ENCODE peak calls at places on chromosomes 7 and 10, in eight cellular contexts. W, T, K, A, D, Z, V and S are unnamed samples.

GRCh38 chr7:158676898-158677297 is 27.7 kb downstream of the NCAPG2 start:
- DNase-seq in W (no peak), A (no peak), D (no peak), T (no peak), K (no peak), V (no peak), Z (no peak), S (no peak)

GRCh38 chr10:29949411-29950011 is 109.9 kb downstream of the JCAD start:
- DNase-seq in D (no peak), T (no peak), A (no peak), Z (no peak), K (no peak), V (peak; percentile 38), W (no peak), S (no peak)

GRCh38 chr10:88186335-88186734 is 322.9 kb downstream of the PTEN start:
- DNase-seq in T (no peak), K (no peak), W (no peak), A (no peak), Z (no peak), D (peak; percentile 29), V (no peak), S (no peak)

GRCh38 chr10:125479059-125479458 is 203.9 kb downstream of the TEX36 start:
- DNase-seq in T (no peak), V (no peak), Z (no peak), K (no peak), A (no peak), D (no peak), W (no peak), S (no peak)

GRCh38 chr7:104823177-104823576 is 190.8 kb upstream of the KMT2E start:
- DNase-seq in D (no peak), V (no peak), W (no peak), T (no peak), K (no peak), Z (no peak), A (no peak), S (no peak)

GRCh38 chr10:128062837-128063563 is 63.2 kb downstream of the MKI67 start:
- DNase-seq in V (no peak), D (no peak), K (no peak), Z (no peak), W (no peak), A (no peak), T (no peak), S (no peak)

GRCh38 chr10:68594405-68594804 is 34.3 kb downstream of the TET1 start:
- DNase-seq in A (no peak), V (peak; percentile 15), W (no peak), Z (no peak), K (peak; percentile 16), T (no peak), D (no peak), S (no peak)

GRCh38 chr10:26437637-26438461 is at the start of gene APBB1IP:
- DNase-seq in Z (peak; percentile 94), A (peak; percentile 58), W (no peak), D (peak; percentile 74), T (peak; percentile 24), K (peak; percentile 43), V (no peak), S (no peak)

GRCh38 chr7:106979551-106980357 is 64.8 kb upstream of the PRKAR2B start:
- DNase-seq in V (no peak), K (peak; percentile 35), W (no peak), A (no peak), T (no peak), D (peak; percentile 27), Z (no peak), S (no peak)

GRCh38 chr7:55165176-55165861 is 146.5 kb downstream of the EGFR start:
- DNase-seq in T (no peak), K (no peak), W (no peak), A (no peak), V (no peak), D (no peak), Z (no peak), S (no peak)

GRCh38 chr10:131703527-131703926 is 197.3 kb upstream of the PPP2R2D start:
- DNase-seq in K (peak; percentile 15), D (no peak), Z (no peak), T (no peak), V (no peak), W (no peak), A (no peak), S (no peak)

GRCh38 chr7:99562832-99563231 is 4.4 kb downstream of the ZNF655 start:
- DNase-seq in W (peak; percentile 74), Z (no peak), K (no peak), A (no peak), D (peak; percentile 38), T (no peak), V (peak; percentile 96), S (no peak)

GRCh38 chr7:1643270-1644092 is 26.6 kb upstream of the ELFN1 start:
- DNase-seq in Z (peak; percentile 10), D (no peak), W (no peak), K (no peak), V (no peak), A (no peak), T (no peak), S (no peak)

GRCh38 chr7:1641173-1641572 is 28.9 kb upstream of the ELFN1 start:
- DNase-seq in W (no peak), K (no peak), Z (peak; percentile 41), D (no peak), V (no peak), T (no peak), A (no peak), S (no peak)

GRCh38 chr7:1642291-1642728 is 27.8 kb upstream of the ELFN1 start:
- DNase-seq in Z (peak; percentile 31), A (no peak), V (no peak), D (no peak), W (no peak), T (no peak), K (no peak), S (no peak)

GRCh38 chr7:1640376-1641172 is 29.5 kb upstream of the ELFN1 start:
- DNase-seq in W (peak; percentile 32), A (no peak), K (no peak), V (peak; percentile 38), Z (peak; percentile 29), D (no peak), T (no peak), S (no peak)

GRCh38 chr7:1641661-1642260 is 28.3 kb upstream of the ELFN1 start:
- DNase-seq in Z (peak; percentile 9), D (no peak), W (no peak), T (no peak), V (no peak), A (no peak), K (no peak), S (no peak)
- TF ChIP-seq CTCF in Z (no peak), D (no peak), W (no peak), T (no peak), V (no peak), A (no peak), K (no peak), S (no peak)

DNA sequence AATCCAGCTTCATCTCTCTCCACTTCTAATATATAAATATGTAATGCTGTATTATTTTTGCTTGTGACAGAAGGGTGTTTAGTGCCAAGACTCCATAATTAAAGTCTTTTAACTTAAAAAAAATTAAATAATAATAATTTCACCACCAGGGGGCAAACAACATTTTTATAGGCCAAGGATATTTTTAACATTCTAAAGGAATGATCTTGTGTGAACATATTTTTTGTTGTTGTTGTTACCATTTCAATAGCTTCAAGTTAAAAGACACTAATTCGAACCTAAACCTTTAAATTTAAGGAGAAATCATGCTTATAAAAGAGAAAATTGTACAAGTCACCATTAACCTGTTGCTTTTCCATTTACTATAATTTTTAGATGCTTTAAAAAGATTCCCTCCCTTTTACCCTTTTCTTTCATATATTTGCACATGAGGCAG is 7.5 kb upstream of the DNAJC1 start:
- DNase-seq in K (no peak), D (no peak), T (no peak), A (no peak), W (peak; percentile 50), Z (no peak), V (peak; percentile 19), S (no peak)
- TF ChIP-seq CTCF in K (peak; percentile 65), D (peak; percentile 26), T (peak; percentile 93), A (no peak), W (peak; percentile 55), Z (peak; percentile 53), V (peak; percentile 61), S (no peak)

GRCh38 chr10:23657677-23658076 is 218.8 kb downstream of the OTUD1 start:
- DNase-seq in K (no peak), T (no peak), D (no peak), A (no peak), Z (no peak), W (peak; percentile 95), V (no peak), S (no peak)

DNA sequence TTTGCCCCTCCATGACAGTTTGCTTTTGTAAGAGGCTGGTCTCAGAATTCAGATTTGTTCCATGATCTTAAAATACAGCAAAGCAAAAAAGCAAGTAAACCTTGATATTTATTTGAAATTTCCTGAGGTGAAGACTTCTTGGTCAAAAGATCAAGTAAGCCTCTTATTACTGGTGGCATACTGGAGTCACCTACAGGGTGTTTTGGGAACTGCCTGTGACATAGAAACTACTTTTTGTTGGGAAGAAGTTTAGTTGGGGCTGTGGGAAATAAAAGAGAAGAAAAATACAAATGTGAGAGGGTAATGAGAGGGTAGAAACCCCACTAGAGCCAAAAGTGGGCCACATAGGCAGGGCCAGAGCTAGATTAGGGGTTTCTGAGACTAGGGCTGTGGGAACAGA is 217.9 kb downstream of the OTUD1 start:
- DNase-seq in D (no peak), Z (no peak), V (no peak), A (no peak), T (no peak), W (peak; percentile 69), K (no peak), S (no peak)
- TF ChIP-seq CTCF in D (peak; percentile 51), Z (peak; percentile 44), V (no peak), A (peak; percentile 15), T (peak; percentile 58), W (peak; percentile 71), K (peak; percentile 72), S (no peak)

GRCh38 chr10:69961168-69961863 is 91.3 kb upstream of the MACROH2A2 start:
- DNase-seq in D (no peak), K (peak; percentile 31), A (no peak), W (no peak), T (no peak), V (no peak), Z (no peak), S (no peak)
- TF ChIP-seq CTCF in D (no peak), K (peak; percentile 68), A (no peak), W (peak; percentile 57), T (peak; percentile 55), V (peak; percentile 39), Z (peak; percentile 23), S (no peak)

DNA sequence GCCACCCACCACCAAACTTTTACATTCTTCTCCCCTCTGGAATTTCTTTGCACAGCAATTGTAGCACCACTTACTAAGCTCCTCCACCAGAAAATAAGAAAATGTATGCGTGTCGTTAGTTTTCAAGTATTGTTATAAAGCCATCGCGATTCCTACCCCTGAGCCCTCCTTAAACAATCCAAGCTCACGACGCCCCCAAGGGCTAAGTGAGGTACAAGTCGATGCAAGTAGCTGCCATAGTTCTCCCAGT is 1.3 kb downstream of the FRAT2 start:
- DNase-seq in W (peak; percentile 66), A (no peak), V (peak; percentile 47), K (peak; percentile 46), Z (no peak), T (no peak), D (no peak), S (no peak)
- TF ChIP-seq CTCF in W (peak; percentile 38), A (no peak), V (no peak), K (peak; percentile 37), Z (no peak), T (no peak), D (no peak), S (no peak)